ENCODE peak calls at places on chromosomes 13 and 19, in six cellular contexts. One of them, this sample, is unnamed.

GRCh38 chr19:16850133-16850532 is 20.9 kb downstream of the SIN3B start:
- DNase-seq in activated naive CD4-positive, alpha-beta T cell treated with anti-CD3 and anti-CD28 coated beads, Interleukin-2, amount 10 ng/mL, durations not matched to agents 7 days and 5 days: no peak
- DNase-seq in PC-3: peak
- DNase-seq in activated CD8-positive, alpha-beta T cell treated with anti-CD3 and anti-CD28 coated beads for 36 hours: no peak
- DNase-seq in hippocampal formation: no peak
- DNase-seq in RPMI8226: no peak
- DNase-seq in this sample: no peak

GRCh38 chr19:24140099-24140498 is 53.1 kb downstream of the ZNF254 start:
- DNase-seq in activated naive CD4-positive, alpha-beta T cell treated with anti-CD3 and anti-CD28 coated beads, Interleukin-2, amount 10 ng/mL, durations not matched to agents 7 days and 5 days: no peak
- DNase-seq in PC-3: peak
- DNase-seq in activated CD8-positive, alpha-beta T cell treated with anti-CD3 and anti-CD28 coated beads for 36 hours: no peak
- DNase-seq in hippocampal formation: no peak
- DNase-seq in RPMI8226: no peak
- DNase-seq in this sample: no peak

GRCh38 chr13:39159393-39159792 is 121.1 kb downstream of the NHLRC3 start:
- DNase-seq in activated naive CD4-positive, alpha-beta T cell treated with anti-CD3 and anti-CD28 coated beads, Interleukin-2, amount 10 ng/mL, durations not matched to agents 7 days and 5 days: no peak
- DNase-seq in PC-3: no peak
- DNase-seq in activated CD8-positive, alpha-beta T cell treated with anti-CD3 and anti-CD28 coated beads for 36 hours: peak
- DNase-seq in hippocampal formation: no peak
- DNase-seq in RPMI8226: no peak
- DNase-seq in this sample: no peak

GRCh38 chr19:23321953-23322549 is 71.9 kb upstream of the ZNF724 start:
- DNase-seq in activated naive CD4-positive, alpha-beta T cell treated with anti-CD3 and anti-CD28 coated beads, Interleukin-2, amount 10 ng/mL, durations not matched to agents 7 days and 5 days: no peak
- DNase-seq in PC-3: no peak
- DNase-seq in activated CD8-positive, alpha-beta T cell treated with anti-CD3 and anti-CD28 coated beads for 36 hours: no peak
- DNase-seq in hippocampal formation: no peak
- DNase-seq in RPMI8226: no peak
- DNase-seq in this sample: no peak

GRCh38 chr13:79267560-79267959 is 138.5 kb downstream of the RBM26 start:
- DNase-seq in activated naive CD4-positive, alpha-beta T cell treated with anti-CD3 and anti-CD28 coated beads, Interleukin-2, amount 10 ng/mL, durations not matched to agents 7 days and 5 days: no peak
- DNase-seq in PC-3: no peak
- DNase-seq in activated CD8-positive, alpha-beta T cell treated with anti-CD3 and anti-CD28 coated beads for 36 hours: no peak
- DNase-seq in hippocampal formation: no peak
- DNase-seq in RPMI8226: no peak
- DNase-seq in this sample: no peak

GRCh38 chr19:2274937-2275535 is 6.9 kb downstream of the PEAK3 start:
- DNase-seq in activated naive CD4-positive, alpha-beta T cell treated with anti-CD3 and anti-CD28 coated beads, Interleukin-2, amount 10 ng/mL, durations not matched to agents 7 days and 5 days: peak
- DNase-seq in PC-3: peak
- DNase-seq in activated CD8-positive, alpha-beta T cell treated with anti-CD3 and anti-CD28 coated beads for 36 hours: peak
- DNase-seq in hippocampal formation: peak
- DNase-seq in RPMI8226: peak
- DNase-seq in this sample: no peak

GRCh38 chr13:40534456-40534855 is 132.0 kb downstream of the FOXO1 start:
- DNase-seq in activated naive CD4-positive, alpha-beta T cell treated with anti-CD3 and anti-CD28 coated beads, Interleukin-2, amount 10 ng/mL, durations not matched to agents 7 days and 5 days: no peak
- DNase-seq in PC-3: no peak
- DNase-seq in activated CD8-positive, alpha-beta T cell treated with anti-CD3 and anti-CD28 coated beads for 36 hours: no peak
- DNase-seq in hippocampal formation: no peak
- DNase-seq in RPMI8226: no peak
- DNase-seq in this sample: no peak

GRCh38 chr13:112725346-112726017 is 35.6 kb downstream of the ATP11A start:
- DNase-seq in activated naive CD4-positive, alpha-beta T cell treated with anti-CD3 and anti-CD28 coated beads, Interleukin-2, amount 10 ng/mL, durations not matched to agents 7 days and 5 days: peak
- DNase-seq in PC-3: peak
- DNase-seq in activated CD8-positive, alpha-beta T cell treated with anti-CD3 and anti-CD28 coated beads for 36 hours: peak
- DNase-seq in hippocampal formation: no peak
- DNase-seq in RPMI8226: peak
- DNase-seq in this sample: no peak

GRCh38 chr19:33736158-33736557 is 60.5 kb upstream of the KCTD15 start:
- DNase-seq in activated naive CD4-positive, alpha-beta T cell treated with anti-CD3 and anti-CD28 coated beads, Interleukin-2, amount 10 ng/mL, durations not matched to agents 7 days and 5 days: no peak
- DNase-seq in PC-3: no peak
- DNase-seq in activated CD8-positive, alpha-beta T cell treated with anti-CD3 and anti-CD28 coated beads for 36 hours: no peak
- DNase-seq in hippocampal formation: no peak
- DNase-seq in RPMI8226: no peak
- DNase-seq in this sample: no peak

GRCh38 chr19:44803442-44804428 is 5.2 kb upstream of the BCAM start:
- DNase-seq in activated naive CD4-positive, alpha-beta T cell treated with anti-CD3 and anti-CD28 coated beads, Interleukin-2, amount 10 ng/mL, durations not matched to agents 7 days and 5 days: no peak
- DNase-seq in PC-3: no peak
- DNase-seq in activated CD8-positive, alpha-beta T cell treated with anti-CD3 and anti-CD28 coated beads for 36 hours: no peak
- DNase-seq in hippocampal formation: no peak
- DNase-seq in RPMI8226: no peak
- DNase-seq in this sample: no peak

GRCh38 chr19:18718015-18718526 is 34.6 kb downstream of the CRTC1 start:
- DNase-seq in activated naive CD4-positive, alpha-beta T cell treated with anti-CD3 and anti-CD28 coated beads, Interleukin-2, amount 10 ng/mL, durations not matched to agents 7 days and 5 days: no peak
- DNase-seq in PC-3: no peak
- DNase-seq in activated CD8-positive, alpha-beta T cell treated with anti-CD3 and anti-CD28 coated beads for 36 hours: no peak
- DNase-seq in hippocampal formation: no peak
- DNase-seq in RPMI8226: no peak
- DNase-seq in this sample: no peak

GRCh38 chr19:50215820-50216219 is 12.4 kb downstream of the MYH14 start:
- DNase-seq in activated naive CD4-positive, alpha-beta T cell treated with anti-CD3 and anti-CD28 coated beads, Interleukin-2, amount 10 ng/mL, durations not matched to agents 7 days and 5 days: no peak
- DNase-seq in PC-3: no peak
- DNase-seq in activated CD8-positive, alpha-beta T cell treated with anti-CD3 and anti-CD28 coated beads for 36 hours: no peak
- DNase-seq in hippocampal formation: no peak
- DNase-seq in RPMI8226: no peak
- DNase-seq in this sample: no peak

GRCh38 chr13:98923641-98924397 is 54.0 kb downstream of the DOCK9 start:
- DNase-seq in activated naive CD4-positive, alpha-beta T cell treated with anti-CD3 and anti-CD28 coated beads, Interleukin-2, amount 10 ng/mL, durations not matched to agents 7 days and 5 days: no peak
- DNase-seq in PC-3: no peak
- DNase-seq in activated CD8-positive, alpha-beta T cell treated with anti-CD3 and anti-CD28 coated beads for 36 hours: no peak
- DNase-seq in hippocampal formation: no peak
- DNase-seq in RPMI8226: no peak
- DNase-seq in this sample: no peak

GRCh38 chr13:32587014-32587773 is 942 bp downstream of the PDS5B start:
- DNase-seq in activated naive CD4-positive, alpha-beta T cell treated with anti-CD3 and anti-CD28 coated beads, Interleukin-2, amount 10 ng/mL, durations not matched to agents 7 days and 5 days: peak
- DNase-seq in PC-3: peak
- DNase-seq in activated CD8-positive, alpha-beta T cell treated with anti-CD3 and anti-CD28 coated beads for 36 hours: peak
- DNase-seq in hippocampal formation: peak
- DNase-seq in RPMI8226: peak
- DNase-seq in this sample: peak

GRCh38 chr19:31257025-31257424 is 92.2 kb downstream of the TSHZ3 start:
- DNase-seq in activated naive CD4-positive, alpha-beta T cell treated with anti-CD3 and anti-CD28 coated beads, Interleukin-2, amount 10 ng/mL, durations not matched to agents 7 days and 5 days: no peak
- DNase-seq in PC-3: no peak
- DNase-seq in activated CD8-positive, alpha-beta T cell treated with anti-CD3 and anti-CD28 coated beads for 36 hours: no peak
- DNase-seq in hippocampal formation: no peak
- DNase-seq in RPMI8226: no peak
- DNase-seq in this sample: no peak

GRCh38 chr13:108859202-108860012 is 230.0 kb downstream of the MYO16 start:
- DNase-seq in activated naive CD4-positive, alpha-beta T cell treated with anti-CD3 and anti-CD28 coated beads, Interleukin-2, amount 10 ng/mL, durations not matched to agents 7 days and 5 days: no peak
- DNase-seq in PC-3: peak
- DNase-seq in activated CD8-positive, alpha-beta T cell treated with anti-CD3 and anti-CD28 coated beads for 36 hours: no peak
- DNase-seq in hippocampal formation: no peak
- DNase-seq in RPMI8226: no peak
- DNase-seq in this sample: no peak

GRCh38 chr19:50844296-50844935 is 10.3 kb upstream of the KLK3 start:
- DNase-seq in activated naive CD4-positive, alpha-beta T cell treated with anti-CD3 and anti-CD28 coated beads, Interleukin-2, amount 10 ng/mL, durations not matched to agents 7 days and 5 days: no peak
- DNase-seq in PC-3: no peak
- DNase-seq in activated CD8-positive, alpha-beta T cell treated with anti-CD3 and anti-CD28 coated beads for 36 hours: no peak
- DNase-seq in hippocampal formation: no peak
- DNase-seq in RPMI8226: peak
- DNase-seq in this sample: no peak

GRCh38 chr13:26061947-26062346 is 10.1 kb upstream of the SHISA2 start:
- DNase-seq in activated naive CD4-positive, alpha-beta T cell treated with anti-CD3 and anti-CD28 coated beads, Interleukin-2, amount 10 ng/mL, durations not matched to agents 7 days and 5 days: no peak
- DNase-seq in PC-3: peak
- DNase-seq in activated CD8-positive, alpha-beta T cell treated with anti-CD3 and anti-CD28 coated beads for 36 hours: no peak
- DNase-seq in hippocampal formation: no peak
- DNase-seq in RPMI8226: no peak
- DNase-seq in this sample: no peak

GRCh38 chr13:42174344-42175162 is 97.4 kb upstream of the AKAP11 start:
- DNase-seq in activated naive CD4-positive, alpha-beta T cell treated with anti-CD3 and anti-CD28 coated beads, Interleukin-2, amount 10 ng/mL, durations not matched to agents 7 days and 5 days: no peak
- DNase-seq in PC-3: no peak
- DNase-seq in activated CD8-positive, alpha-beta T cell treated with anti-CD3 and anti-CD28 coated beads for 36 hours: no peak
- DNase-seq in hippocampal formation: no peak
- DNase-seq in RPMI8226: no peak
- DNase-seq in this sample: no peak